ENCODE peak calls at places on chromosome 11, in six cellular contexts. P is GM12865, Y is HFFc6, M is stomach, S is transverse colon, D is tibial artery. L is an unnamed sample.

GRCh38 chr11:117670443-117670842 is 126.6 kb downstream of the DSCAML1 start:
- DNase-seq in P (no peak), Y (no peak), M (no peak), S (no peak), D (no peak), L (no peak)

GRCh38 chr11:107999759-108000455 is 8.8 kb upstream of the CUL5 start:
- DNase-seq in P (peak), Y (peak), M (no peak), S (no peak), D (no peak), L (no peak)

GRCh38 chr11:31655483-31655882 is 145.9 kb downstream of the ELP4 start:
- DNase-seq in P (no peak), Y (peak), M (no peak), S (no peak), D (no peak), L (peak)

GRCh38 chr11:109320595-109320994 is 101.4 kb upstream of the C11orf87 start:
- DNase-seq in P (no peak), Y (peak), M (no peak), S (no peak), D (no peak), L (peak)

GRCh38 chr11:115334932-115335788 is 169.1 kb downstream of the CADM1 start:
- DNase-seq in P (peak), Y (peak), M (no peak), S (no peak), D (no peak), L (peak)

GRCh38 chr11:64616817-64617216 is 25.8 kb downstream of the SLC22A12 start:
- DNase-seq in P (no peak), Y (no peak), M (no peak), S (no peak), D (no peak), L (no peak)

GRCh38 chr11:68150029-68150428 is 28.8 kb upstream of the CHKA start:
- DNase-seq in P (no peak), Y (no peak), M (peak), S (no peak), D (no peak), L (no peak)

GRCh38 chr11:62542750-62543567 is 3.6 kb downstream of the AHNAK start:
- DNase-seq in P (peak), Y (peak), M (peak), S (peak), D (peak), L (no peak)

GRCh38 chr11:133793271-133793848 is 52.0 kb downstream of the SPATA19 start:
- DNase-seq in P (no peak), Y (no peak), M (no peak), S (no peak), D (no peak), L (no peak)

GRCh38 chr11:114250993-114251796 is 45.0 kb upstream of the NNMT start:
- DNase-seq in P (no peak), Y (no peak), M (no peak), S (no peak), D (peak), L (no peak)

GRCh38 chr11:72641900-72642814 is 32.1 kb downstream of the PDE2A start:
- DNase-seq in P (no peak), Y (no peak), M (peak), S (peak), D (no peak), L (no peak)

GRCh38 chr11:90997241-90997640 is 774.4 kb upstream of the CHORDC1 start:
- DNase-seq in P (no peak), Y (no peak), M (no peak), S (no peak), D (no peak), L (no peak)

GRCh38 chr11:26649884-26650283 is 72.0 kb downstream of the SLC5A12 start:
- DNase-seq in P (peak), Y (peak), M (peak), S (peak), D (peak), L (peak)

GRCh38 chr11:47593934-47594855 is at the start of gene C1QTNF4:
- DNase-seq in P (no peak), Y (no peak), M (no peak), S (no peak), D (no peak), L (no peak)

GRCh38 chr11:110747531-110747930 is 35.3 kb upstream of the ARHGAP20 start:
- DNase-seq in P (no peak), Y (no peak), M (no peak), S (no peak), D (no peak), L (no peak)

GRCh38 chr11:37525336-37525735 is 927.3 kb upstream of the RAG2 start:
- DNase-seq in P (no peak), Y (no peak), M (no peak), S (no peak), D (no peak), L (no peak)

GRCh38 chr11:122714021-122714420 is 58.5 kb downstream of the UBASH3B start:
- DNase-seq in P (peak), Y (no peak), M (no peak), S (no peak), D (no peak), L (no peak)

GRCh38 chr11:44680982-44681597 is 45.7 kb upstream of the TSPAN18 start:
- DNase-seq in P (peak), Y (peak), M (no peak), S (no peak), D (no peak), L (no peak)

GRCh38 chr11:95305726-95306522 is 74.9 kb upstream of the SESN3 start:
- DNase-seq in P (no peak), Y (no peak), M (no peak), S (no peak), D (no peak), L (no peak)

GRCh38 chr11:19725379-19726079 is 12.9 kb downstream of the NAV2 start:
- DNase-seq in P (no peak), Y (no peak), M (peak), S (no peak), D (no peak), L (peak)

GRCh38 chr11:101583180-101584128 is at the start of gene TRPC6:
- DNase-seq in P (no peak), Y (no peak), M (no peak), S (peak), D (no peak), L (no peak)

GRCh38 chr11:34427171-34427805 is 11.4 kb upstream of the CAT start:
- DNase-seq in P (no peak), Y (peak), M (no peak), S (no peak), D (no peak), L (peak)

GRCh38 chr11:95791385-95792033 is 1.2 kb downstream of the CEP57 start:
- DNase-seq in P (no peak), Y (no peak), M (no peak), S (no peak), D (no peak), L (no peak)

GRCh38 chr11:74533421-74533820 is 39.9 kb upstream of the LIPT2 start:
- DNase-seq in P (no peak), Y (no peak), M (no peak), S (no peak), D (no peak), L (no peak)

GRCh38 chr11:33375688-33376311 is 118.6 kb downstream of the HIPK3 start:
- DNase-seq in P (peak), Y (no peak), M (no peak), S (no peak), D (no peak), L (no peak)

GRCh38 chr11:71183878-71184277 is 68.5 kb downstream of the SHANK2 start:
- DNase-seq in P (no peak), Y (no peak), M (no peak), S (no peak), D (peak), L (no peak)

GRCh38 chr11:30821438-30821965 is 235.3 kb upstream of the MPPED2 start:
- DNase-seq in P (no peak), Y (no peak), M (no peak), S (no peak), D (no peak), L (no peak)

GRCh38 chr11:74269161-74269809 is 42.2 kb downstream of the P4HA3 start:
- DNase-seq in P (no peak), Y (no peak), M (no peak), S (no peak), D (no peak), L (no peak)

GRCh38 chr11:109237636-109238035 is 184.4 kb upstream of the C11orf87 start:
- DNase-seq in P (no peak), Y (no peak), M (no peak), S (no peak), D (no peak), L (no peak)

GRCh38 chr11:107591446-107592236 is 694 bp downstream of the ELMOD1 start:
- DNase-seq in P (peak), Y (no peak), M (no peak), S (no peak), D (no peak), L (no peak)

GRCh38 chr11:74849525-74850391 is 99.1 kb downstream of the XRRA1 start:
- DNase-seq in P (no peak), Y (peak), M (no peak), S (no peak), D (no peak), L (no peak)

GRCh38 chr11:69657911-69658605 is 17.1 kb downstream of the LTO1 start:
- DNase-seq in P (no peak), Y (no peak), M (no peak), S (no peak), D (no peak), L (no peak)

GRCh38 chr11:33827206-33827605 is 52.9 kb upstream of the FBXO3 start:
- DNase-seq in P (no peak), Y (no peak), M (no peak), S (no peak), D (no peak), L (no peak)

GRCh38 chr11:42524534-42525227 is 787.1 kb upstream of the API5 start:
- DNase-seq in P (peak), Y (peak), M (peak), S (peak), D (peak), L (no peak)

GRCh38 chr11:100578966-100579365 is 108.1 kb upstream of the ARHGAP42 start:
- DNase-seq in P (no peak), Y (no peak), M (no peak), S (no peak), D (no peak), L (no peak)
- TF ChIP-seq CTCF in P (no peak), Y (no peak), M (no peak), S (no peak), D (no peak), L (no peak)

GRCh38 chr11:131246589-131247164 is 123.7 kb upstream of the NTM start:
- DNase-seq in P (peak), Y (no peak), M (peak), S (peak), D (peak), L (no peak)
- TF ChIP-seq CTCF in P (peak), Y (peak), M (peak), S (peak), D (no peak), L (peak)

DNA sequence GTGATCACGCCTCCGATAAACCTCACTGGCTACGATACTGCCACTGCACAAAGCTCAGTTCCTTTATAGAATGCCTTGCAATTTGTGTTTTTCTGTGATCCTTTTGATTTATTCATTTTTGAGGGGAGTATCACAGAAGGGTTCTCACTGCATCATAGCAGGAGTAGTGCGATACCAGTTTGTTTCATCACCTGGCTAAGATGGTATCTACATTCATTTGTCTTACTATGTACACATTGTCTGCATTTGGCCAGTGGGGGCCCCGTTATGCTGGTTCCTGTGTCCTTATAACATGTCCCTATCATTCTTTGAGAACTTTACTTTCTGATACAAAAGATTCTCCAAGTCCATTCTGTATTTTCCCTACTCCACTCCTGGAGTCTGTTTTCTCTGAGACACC is 44.6 kb downstream of the APLP2 start:
- DNase-seq in P (no peak), Y (no peak), M (no peak), S (no peak), D (no peak), L (no peak)
- TF ChIP-seq CTCF in P (no peak), Y (no peak), M (no peak), S (no peak), D (no peak), L (no peak)

GRCh38 chr11:87460842-87461637 is 423.3 kb downstream of the TMEM135 start:
- DNase-seq in P (no peak), Y (no peak), M (no peak), S (no peak), D (no peak), L (no peak)

GRCh38 chr11:87466228-87466627 is 428.5 kb downstream of the TMEM135 start:
- DNase-seq in P (no peak), Y (peak), M (no peak), S (peak), D (no peak), L (no peak)

GRCh38 chr11:87462171-87462570 is 424.4 kb downstream of the TMEM135 start:
- DNase-seq in P (no peak), Y (no peak), M (no peak), S (no peak), D (no peak), L (no peak)

GRCh38 chr11:87460269-87460668 is 422.5 kb downstream of the TMEM135 start:
- DNase-seq in P (no peak), Y (no peak), M (no peak), S (no peak), D (no peak), L (no peak)

GRCh38 chr11:87463486-87464102 is 425.9 kb downstream of the TMEM135 start:
- DNase-seq in P (peak), Y (peak), M (no peak), S (no peak), D (no peak), L (no peak)
- TF ChIP-seq CTCF in P (peak), Y (peak), M (no peak), S (no peak), D (no peak), L (peak)

GRCh38 chr11:76445122-76446084 is 585 bp downstream of the EMSY start:
- DNase-seq in P (peak), Y (peak), M (peak), S (peak), D (peak), L (no peak)
- TF ChIP-seq CTCF in P (no peak), Y (peak), M (no peak), S (no peak), D (no peak), L (no peak)

GRCh38 chr11:78741794-78742193 is 167.1 kb upstream of the NARS2 start:
- DNase-seq in P (no peak), Y (no peak), M (no peak), S (no peak), D (no peak), L (no peak)
- TF ChIP-seq CTCF in P (no peak), Y (no peak), M (no peak), S (no peak), D (no peak), L (no peak)

DNA sequence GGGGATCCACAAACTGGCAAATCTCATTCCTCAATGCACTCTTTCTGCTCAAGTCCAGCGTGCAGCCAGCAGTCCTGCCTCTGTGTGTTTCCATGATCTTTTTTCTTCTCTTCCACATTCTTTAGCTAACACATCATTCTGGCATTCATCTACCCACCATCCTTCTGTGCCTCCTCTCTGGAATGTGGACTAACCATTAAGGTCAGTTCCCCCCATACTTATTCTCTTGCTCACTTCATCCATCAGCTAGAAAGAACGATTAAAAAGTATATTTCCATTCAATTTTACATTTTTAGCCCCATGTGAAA is 7.8 kb downstream of the KIRREL3 start:
- DNase-seq in P (no peak), Y (peak), M (no peak), S (no peak), D (no peak), L (peak)
- TF ChIP-seq CTCF in P (no peak), Y (no peak), M (no peak), S (no peak), D (no peak), L (no peak)

GRCh38 chr11:125872138-125872491 is 15.4 kb upstream of the HYLS1 start:
- DNase-seq in P (no peak), Y (no peak), M (no peak), S (no peak), D (no peak), L (no peak)

GRCh38 chr11:125869526-125869925 is 17.9 kb upstream of the HYLS1 start:
- DNase-seq in P (no peak), Y (no peak), M (no peak), S (no peak), D (no peak), L (no peak)

GRCh38 chr11:125871391-125872137 is 15.9 kb upstream of the HYLS1 start:
- DNase-seq in P (peak), Y (peak), M (peak), S (no peak), D (no peak), L (no peak)

GRCh38 chr11:125873881-125874555 is 13.4 kb upstream of the HYLS1 start:
- DNase-seq in P (no peak), Y (no peak), M (no peak), S (no peak), D (no peak), L (no peak)

GRCh38 chr11:125874556-125875124 is 12.8 kb upstream of the HYLS1 start:
- DNase-seq in P (peak), Y (peak), M (peak), S (peak), D (peak), L (peak)
- TF ChIP-seq CTCF in P (peak), Y (peak), M (peak), S (peak), D (peak), L (peak)

GRCh38 chr11:6473481-6474422 is at the start of gene TRIM3:
- DNase-seq in P (peak), Y (peak), M (peak), S (peak), D (peak), L (peak)
- TF ChIP-seq CTCF in P (no peak), Y (peak), M (no peak), S (no peak), D (no peak), L (peak)

GRCh38 chr11:7570938-7571337 is 57.1 kb downstream of the PPFIBP2 start:
- DNase-seq in P (no peak), Y (no peak), M (no peak), S (no peak), D (no peak), L (no peak)
- TF ChIP-seq CTCF in P (no peak), Y (no peak), M (no peak), S (no peak), D (no peak), L (no peak)